ENCODE peak calls at places on chromosomes 2 and 18, in five cellular contexts. One of them, this sample, is unnamed.
A peak's percentile ranks its signal among the peaks of the same experiment; 100 is the strongest.

GRCh38 chr2:121289271-121289670 is 4.3 kb upstream of the TFCP2L1 start:
- DNase-seq in HCEC 1CT: no peak
- DNase-seq in mesendoderm: no peak
- DNase-seq in fibroblast of the aortic adventitia: no peak
- DNase-seq in stimulated activated CD8-positive, alpha-beta memory T cell treated with anti-CD3 and anti-CD28 coated beads, Interleukin-2, amount 100 ng/mL, for 48 hours: no peak
- DNase-seq in this sample: no peak

GRCh38 chr2:63888490-63889402 is 47.0 kb downstream of the UGP2 start:
- DNase-seq in HCEC 1CT: peak; percentile 52
- DNase-seq in mesendoderm: peak; percentile 85
- DNase-seq in fibroblast of the aortic adventitia: peak; percentile 40
- DNase-seq in stimulated activated CD8-positive, alpha-beta memory T cell treated with anti-CD3 and anti-CD28 coated beads, Interleukin-2, amount 100 ng/mL, for 48 hours: peak; percentile 10
- DNase-seq in this sample: peak; percentile 70

GRCh38 chr2:234960091-234961088 is 8.6 kb downstream of the SH3BP4 start:
- DNase-seq in HCEC 1CT: no peak
- DNase-seq in mesendoderm: no peak
- DNase-seq in fibroblast of the aortic adventitia: no peak
- DNase-seq in stimulated activated CD8-positive, alpha-beta memory T cell treated with anti-CD3 and anti-CD28 coated beads, Interleukin-2, amount 100 ng/mL, for 48 hours: no peak
- DNase-seq in this sample: peak; percentile 36

GRCh38 chr18:67519582-67519981 is 3.1 kb upstream of the DSEL start:
- DNase-seq in HCEC 1CT: peak; percentile 71
- DNase-seq in mesendoderm: no peak
- DNase-seq in fibroblast of the aortic adventitia: peak; percentile 82
- DNase-seq in stimulated activated CD8-positive, alpha-beta memory T cell treated with anti-CD3 and anti-CD28 coated beads, Interleukin-2, amount 100 ng/mL, for 48 hours: no peak
- DNase-seq in this sample: no peak

GRCh38 chr2:39587168-39587567 is 78.5 kb upstream of the TMEM178A start:
- DNase-seq in HCEC 1CT: no peak
- DNase-seq in mesendoderm: no peak
- DNase-seq in fibroblast of the aortic adventitia: no peak
- DNase-seq in stimulated activated CD8-positive, alpha-beta memory T cell treated with anti-CD3 and anti-CD28 coated beads, Interleukin-2, amount 100 ng/mL, for 48 hours: no peak
- DNase-seq in this sample: no peak

GRCh38 chr2:229137623-229138022 is 133.5 kb downstream of the PID1 start:
- DNase-seq in HCEC 1CT: no peak
- DNase-seq in mesendoderm: no peak
- DNase-seq in fibroblast of the aortic adventitia: no peak
- DNase-seq in stimulated activated CD8-positive, alpha-beta memory T cell treated with anti-CD3 and anti-CD28 coated beads, Interleukin-2, amount 100 ng/mL, for 48 hours: no peak
- DNase-seq in this sample: no peak

GRCh38 chr2:70902067-70902442 is 33.6 kb upstream of the ATP6V1B1 start:
- DNase-seq in HCEC 1CT: no peak
- DNase-seq in mesendoderm: peak; percentile 66
- DNase-seq in fibroblast of the aortic adventitia: no peak
- DNase-seq in stimulated activated CD8-positive, alpha-beta memory T cell treated with anti-CD3 and anti-CD28 coated beads, Interleukin-2, amount 100 ng/mL, for 48 hours: no peak
- DNase-seq in this sample: no peak

GRCh38 chr2:63029058-63029457 is 21.6 kb upstream of the OTX1 start:
- DNase-seq in HCEC 1CT: peak; percentile 42
- DNase-seq in mesendoderm: no peak
- DNase-seq in fibroblast of the aortic adventitia: no peak
- DNase-seq in stimulated activated CD8-positive, alpha-beta memory T cell treated with anti-CD3 and anti-CD28 coated beads, Interleukin-2, amount 100 ng/mL, for 48 hours: no peak
- DNase-seq in this sample: no peak

GRCh38 chr18:50454379-50455005 is 79.6 kb downstream of the SKA1 start:
- DNase-seq in HCEC 1CT: no peak
- DNase-seq in mesendoderm: peak; percentile 62
- DNase-seq in fibroblast of the aortic adventitia: no peak
- DNase-seq in stimulated activated CD8-positive, alpha-beta memory T cell treated with anti-CD3 and anti-CD28 coated beads, Interleukin-2, amount 100 ng/mL, for 48 hours: no peak
- DNase-seq in this sample: peak; percentile 29

GRCh38 chr2:26274058-26274613 is 29.4 kb downstream of the HADHB start:
- DNase-seq in HCEC 1CT: peak; percentile 90
- DNase-seq in mesendoderm: no peak
- DNase-seq in fibroblast of the aortic adventitia: peak; percentile 98
- DNase-seq in stimulated activated CD8-positive, alpha-beta memory T cell treated with anti-CD3 and anti-CD28 coated beads, Interleukin-2, amount 100 ng/mL, for 48 hours: no peak
- DNase-seq in this sample: no peak

GRCh38 chr2:9462872-9463697 is 11.3 kb upstream of the IAH1 start:
- DNase-seq in HCEC 1CT: no peak
- DNase-seq in mesendoderm: no peak
- DNase-seq in fibroblast of the aortic adventitia: no peak
- DNase-seq in stimulated activated CD8-positive, alpha-beta memory T cell treated with anti-CD3 and anti-CD28 coated beads, Interleukin-2, amount 100 ng/mL, for 48 hours: no peak
- DNase-seq in this sample: no peak

GRCh38 chr2:96156926-96157648 is 11.8 kb upstream of the DUSP2 start:
- DNase-seq in HCEC 1CT: no peak
- DNase-seq in mesendoderm: no peak
- DNase-seq in fibroblast of the aortic adventitia: no peak
- DNase-seq in stimulated activated CD8-positive, alpha-beta memory T cell treated with anti-CD3 and anti-CD28 coated beads, Interleukin-2, amount 100 ng/mL, for 48 hours: no peak
- DNase-seq in this sample: no peak

GRCh38 chr2:5977477-5977876 is 285.3 kb downstream of the SOX11 start:
- DNase-seq in HCEC 1CT: no peak
- DNase-seq in mesendoderm: peak; percentile 60
- DNase-seq in fibroblast of the aortic adventitia: no peak
- DNase-seq in stimulated activated CD8-positive, alpha-beta memory T cell treated with anti-CD3 and anti-CD28 coated beads, Interleukin-2, amount 100 ng/mL, for 48 hours: no peak
- DNase-seq in this sample: no peak

GRCh38 chr2:186610785-186611184 is 20.9 kb downstream of the ITGAV start:
- DNase-seq in HCEC 1CT: no peak
- DNase-seq in mesendoderm: peak; percentile 81
- DNase-seq in fibroblast of the aortic adventitia: no peak
- DNase-seq in stimulated activated CD8-positive, alpha-beta memory T cell treated with anti-CD3 and anti-CD28 coated beads, Interleukin-2, amount 100 ng/mL, for 48 hours: no peak
- DNase-seq in this sample: no peak

GRCh38 chr18:48948112-48949050 is 2.4 kb downstream of the SMAD7 start:
- DNase-seq in HCEC 1CT: peak; percentile 39
- DNase-seq in mesendoderm: peak; percentile 95
- DNase-seq in fibroblast of the aortic adventitia: peak; percentile 83
- DNase-seq in stimulated activated CD8-positive, alpha-beta memory T cell treated with anti-CD3 and anti-CD28 coated beads, Interleukin-2, amount 100 ng/mL, for 48 hours: no peak
- DNase-seq in this sample: peak; percentile 84

GRCh38 chr2:176733698-176734430 is 464.6 kb downstream of the MTX2 start:
- DNase-seq in HCEC 1CT: no peak
- DNase-seq in mesendoderm: no peak
- DNase-seq in fibroblast of the aortic adventitia: no peak
- DNase-seq in stimulated activated CD8-positive, alpha-beta memory T cell treated with anti-CD3 and anti-CD28 coated beads, Interleukin-2, amount 100 ng/mL, for 48 hours: no peak
- DNase-seq in this sample: no peak

GRCh38 chr2:101976887-101977286 is 14.9 kb upstream of the IL1R2 start:
- DNase-seq in HCEC 1CT: no peak
- DNase-seq in mesendoderm: no peak
- DNase-seq in fibroblast of the aortic adventitia: no peak
- DNase-seq in stimulated activated CD8-positive, alpha-beta memory T cell treated with anti-CD3 and anti-CD28 coated beads, Interleukin-2, amount 100 ng/mL, for 48 hours: no peak
- DNase-seq in this sample: no peak

GRCh38 chr2:28172114-28172898 is 220.4 kb upstream of the FOSL2 start:
- DNase-seq in HCEC 1CT: no peak
- DNase-seq in mesendoderm: no peak
- DNase-seq in fibroblast of the aortic adventitia: peak; percentile 40
- DNase-seq in stimulated activated CD8-positive, alpha-beta memory T cell treated with anti-CD3 and anti-CD28 coated beads, Interleukin-2, amount 100 ng/mL, for 48 hours: no peak
- DNase-seq in this sample: no peak

GRCh38 chr2:155256803-155257202 is 558.3 kb downstream of the KCNJ3 start:
- DNase-seq in HCEC 1CT: no peak
- DNase-seq in mesendoderm: peak; percentile 86
- DNase-seq in fibroblast of the aortic adventitia: no peak
- DNase-seq in stimulated activated CD8-positive, alpha-beta memory T cell treated with anti-CD3 and anti-CD28 coated beads, Interleukin-2, amount 100 ng/mL, for 48 hours: no peak
- DNase-seq in this sample: peak; percentile 57

GRCh38 chr18:63963610-63964256 is 6.1 kb upstream of the SERPINB8 start:
- DNase-seq in HCEC 1CT: peak; percentile 64
- DNase-seq in mesendoderm: peak; percentile 76
- DNase-seq in fibroblast of the aortic adventitia: peak; percentile 81
- DNase-seq in stimulated activated CD8-positive, alpha-beta memory T cell treated with anti-CD3 and anti-CD28 coated beads, Interleukin-2, amount 100 ng/mL, for 48 hours: no peak
- DNase-seq in this sample: peak; percentile 63

GRCh38 chr2:117785740-117786139 is 28.8 kb upstream of the DDX18 start:
- DNase-seq in HCEC 1CT: peak; percentile 35
- DNase-seq in mesendoderm: peak; percentile 73
- DNase-seq in fibroblast of the aortic adventitia: peak; percentile 53
- DNase-seq in stimulated activated CD8-positive, alpha-beta memory T cell treated with anti-CD3 and anti-CD28 coated beads, Interleukin-2, amount 100 ng/mL, for 48 hours: no peak
- DNase-seq in this sample: peak; percentile 59

GRCh38 chr2:20966061-20966460 is 77.8 kb downstream of the APOB start:
- DNase-seq in HCEC 1CT: no peak
- DNase-seq in mesendoderm: no peak
- DNase-seq in fibroblast of the aortic adventitia: no peak
- DNase-seq in stimulated activated CD8-positive, alpha-beta memory T cell treated with anti-CD3 and anti-CD28 coated beads, Interleukin-2, amount 100 ng/mL, for 48 hours: no peak
- DNase-seq in this sample: no peak

GRCh38 chr18:22946841-22947240 is 13.7 kb downstream of the RBBP8 start:
- DNase-seq in HCEC 1CT: no peak
- DNase-seq in mesendoderm: no peak
- DNase-seq in fibroblast of the aortic adventitia: no peak
- DNase-seq in stimulated activated CD8-positive, alpha-beta memory T cell treated with anti-CD3 and anti-CD28 coated beads, Interleukin-2, amount 100 ng/mL, for 48 hours: no peak
- DNase-seq in this sample: no peak

GRCh38 chr2:190443778-190444481 is 35.8 kb downstream of the MFSD6 start:
- DNase-seq in HCEC 1CT: no peak
- DNase-seq in mesendoderm: no peak
- DNase-seq in fibroblast of the aortic adventitia: peak; percentile 69
- DNase-seq in stimulated activated CD8-positive, alpha-beta memory T cell treated with anti-CD3 and anti-CD28 coated beads, Interleukin-2, amount 100 ng/mL, for 48 hours: no peak
- DNase-seq in this sample: no peak

GRCh38 chr2:85926931-85927527 is 38.2 kb upstream of the ST3GAL5 start:
- DNase-seq in HCEC 1CT: peak; percentile 47
- DNase-seq in mesendoderm: no peak
- DNase-seq in fibroblast of the aortic adventitia: peak; percentile 40
- DNase-seq in stimulated activated CD8-positive, alpha-beta memory T cell treated with anti-CD3 and anti-CD28 coated beads, Interleukin-2, amount 100 ng/mL, for 48 hours: no peak
- DNase-seq in this sample: no peak

GRCh38 chr18:376307-376706 is 108.5 kb upstream of the THOC1 start:
- DNase-seq in HCEC 1CT: no peak
- DNase-seq in mesendoderm: no peak
- DNase-seq in fibroblast of the aortic adventitia: peak; percentile 81
- DNase-seq in stimulated activated CD8-positive, alpha-beta memory T cell treated with anti-CD3 and anti-CD28 coated beads, Interleukin-2, amount 100 ng/mL, for 48 hours: no peak
- DNase-seq in this sample: no peak

GRCh38 chr2:28635251-28635650 is 116.4 kb upstream of the PPP1CB start:
- DNase-seq in HCEC 1CT: no peak
- DNase-seq in mesendoderm: no peak
- DNase-seq in fibroblast of the aortic adventitia: no peak
- DNase-seq in stimulated activated CD8-positive, alpha-beta memory T cell treated with anti-CD3 and anti-CD28 coated beads, Interleukin-2, amount 100 ng/mL, for 48 hours: no peak
- DNase-seq in this sample: no peak

GRCh38 chr2:136060401-136060940 is 57.5 kb downstream of the CXCR4 start:
- DNase-seq in HCEC 1CT: no peak
- DNase-seq in mesendoderm: peak; percentile 46
- DNase-seq in fibroblast of the aortic adventitia: no peak
- DNase-seq in stimulated activated CD8-positive, alpha-beta memory T cell treated with anti-CD3 and anti-CD28 coated beads, Interleukin-2, amount 100 ng/mL, for 48 hours: no peak
- DNase-seq in this sample: no peak